ENCODE peak calls at places on chromosome 6, in ten cellular contexts. X is hypothalamus; J is HTR-8/SVneo; K is stimulated activated CD4-positive, alpha-beta T cell treated with anti-CD3 and anti-CD28 coated beads, Interleukin-1b, Interleukin-23, amount 100 ng/mL, for 24 hours; H is activated naive CD4-positive, alpha-beta T cell treated with anti-CD3 and anti-CD28 coated beads for 36 hours; Q is activated CD4-positive, alpha-beta T cell treated with anti-CD3 and anti-CD28 coated beads for 36 hours; U is psoas muscle; Y is left ventricle myocardium inferior; O is hepatocyte; V is nephron progenitor cell. T is an unnamed sample.

GRCh38 chr6:146028250-146028789 is 542 bp upstream of the GRM1 start:
- DNase-seq in X (no peak), U (peak), Y (peak), O (peak), V (peak), K (peak), H (peak), J (peak), Q (peak), T (peak)

GRCh38 chr6:157443066-157443800 is 62.2 kb downstream of the ZDHHC14 start:
- DNase-seq in V (no peak), X (no peak), J (no peak), U (no peak), H (peak), Q (peak), K (no peak), O (no peak), Y (no peak), T (no peak)

GRCh38 chr6:43689421-43689820 is 1.8 kb upstream of the MRPS18A start:
- DNase-seq in V (no peak), Q (no peak), Y (no peak), O (no peak), X (no peak), U (no peak), J (no peak), H (no peak), K (no peak), T (no peak)

GRCh38 chr6:18042536-18043145 is 55.2 kb upstream of the KIF13A start:
- DNase-seq in X (no peak), K (no peak), J (no peak), Q (no peak), V (no peak), O (no peak), U (no peak), H (no peak), Y (no peak), T (no peak)

GRCh38 chr6:151757506-151757955 is 50.0 kb upstream of the ESR1 start:
- DNase-seq in K (no peak), J (no peak), Q (peak), U (no peak), H (peak), O (peak), X (no peak), V (no peak), Y (no peak), T (no peak)

GRCh38 chr6:42163941-42164340 is 9.2 kb upstream of the GUCA1A start:
- DNase-seq in O (no peak), J (no peak), H (no peak), X (no peak), Q (no peak), U (no peak), V (no peak), Y (no peak), K (no peak), T (no peak)

GRCh38 chr6:22785036-22785435 is 215.7 kb downstream of the HDGFL1 start:
- DNase-seq in Y (no peak), V (peak), H (no peak), U (no peak), O (peak), Q (no peak), J (no peak), X (peak), K (no peak), T (no peak)

GRCh38 chr6:11265932-11266331 is 33.5 kb upstream of the NEDD9 start:
- DNase-seq in J (no peak), X (no peak), U (no peak), O (no peak), V (no peak), Y (no peak), Q (no peak), K (no peak), H (no peak), T (no peak)

GRCh38 chr6:129368970-129369369 is 341.0 kb downstream of the ARHGAP18 start:
- DNase-seq in J (no peak), X (no peak), O (no peak), K (no peak), V (no peak), Y (no peak), H (peak), Q (no peak), U (no peak), T (no peak)

GRCh38 chr6:149499066-149499465 is 14.3 kb upstream of the ZC3H12D start:
- DNase-seq in U (no peak), Q (no peak), X (no peak), O (peak), V (no peak), J (peak), K (no peak), Y (no peak), H (no peak), T (no peak)

GRCh38 chr6:138188278-138188923 is 26.7 kb downstream of the ARFGEF3 start:
- DNase-seq in U (no peak), O (peak), Y (no peak), X (no peak), V (no peak), J (no peak), Q (no peak), H (no peak), K (no peak), T (no peak)

GRCh38 chr6:169618526-169619490 is 83.0 kb downstream of the WDR27 start:
- DNase-seq in K (no peak), X (no peak), H (no peak), J (peak), Q (no peak), V (no peak), Y (no peak), O (no peak), U (no peak), T (no peak)

GRCh38 chr6:11008821-11009220 is 35.3 kb downstream of the ELOVL2 start:
- DNase-seq in J (no peak), Y (no peak), Q (no peak), O (no peak), U (no peak), V (no peak), K (no peak), X (no peak), H (no peak), T (no peak)

GRCh38 chr6:88008411-88008810 is 39.2 kb upstream of the SPACA1 start:
- DNase-seq in U (no peak), Q (no peak), Y (no peak), K (no peak), V (no peak), O (no peak), X (no peak), H (no peak), J (no peak), T (no peak)

GRCh38 chr6:31652925-31653724 is 664 bp upstream of the BAG6 start:
- DNase-seq in U (peak), X (no peak), V (peak), H (peak), J (peak), Y (peak), K (peak), Q (peak), O (peak), T (peak)

GRCh38 chr6:78797270-78797669 is 70.1 kb upstream of the IRAK1BP1 start:
- DNase-seq in O (no peak), V (no peak), X (no peak), U (no peak), H (no peak), Y (no peak), J (no peak), Q (no peak), K (no peak), T (no peak)

GRCh38 chr6:15110721-15111354 is 135.0 kb upstream of the JARID2 start:
- DNase-seq in Q (no peak), K (no peak), U (no peak), V (no peak), X (no peak), O (no peak), H (no peak), Y (no peak), J (no peak), T (no peak)

GRCh38 chr6:21918081-21918480 is 324.5 kb downstream of the SOX4 start:
- DNase-seq in U (no peak), Q (no peak), X (no peak), K (no peak), J (no peak), O (peak), V (no peak), Y (no peak), H (no peak), T (no peak)

GRCh38 chr6:16964553-16965499 is 137.0 kb upstream of the STMND1 start:
- DNase-seq in Y (peak), U (peak), K (peak), H (peak), J (peak), O (peak), X (peak), V (peak), Q (peak), T (peak)

GRCh38 chr6:139764498-139764986 is 390.1 kb upstream of the CITED2 start:
- DNase-seq in Y (no peak), V (no peak), J (peak), K (no peak), X (no peak), H (no peak), Q (no peak), O (peak), U (peak), T (peak)

GRCh38 chr6:120553353-120553752 is 780.9 kb downstream of the TBC1D32 start:
- DNase-seq in H (no peak), K (no peak), U (no peak), X (no peak), V (no peak), J (no peak), Y (no peak), Q (no peak), O (no peak), T (no peak)

GRCh38 chr6:131831392-131831791 is 23.6 kb downstream of the ENPP1 start:
- DNase-seq in Q (no peak), K (no peak), V (no peak), H (no peak), O (no peak), X (no peak), U (no peak), J (peak), Y (no peak), T (no peak)

GRCh38 chr6:101202975-101203374 is 190.5 kb upstream of the GRIK2 start:
- DNase-seq in J (no peak), H (no peak), V (no peak), K (no peak), X (no peak), Y (no peak), O (no peak), Q (no peak), U (no peak), T (no peak)

GRCh38 chr6:87575423-87575822 is 14.4 kb downstream of the RARS2 start:
- DNase-seq in K (no peak), V (no peak), Y (no peak), X (no peak), Q (no peak), H (no peak), U (no peak), J (no peak), O (no peak), T (no peak)

GRCh38 chr6:13488015-13488895 is 855 bp upstream of the GFOD1 start:
- DNase-seq in V (peak), X (no peak), K (no peak), H (peak), O (peak), J (no peak), Q (peak), Y (peak), U (peak), T (peak)

GRCh38 chr6:17281100-17281496 is at the start of gene RBM24:
- DNase-seq in V (peak), J (peak), U (peak), Y (peak), K (peak), X (no peak), Q (peak), H (peak), O (peak), T (peak)

GRCh38 chr6:27775796-27776184 is 136.4 kb downstream of the OR2B2 start:
- DNase-seq in U (no peak), O (no peak), X (no peak), Q (no peak), J (no peak), K (no peak), Y (no peak), H (no peak), V (no peak), T (no peak)

GRCh38 chr6:87959083-87959482 is 88.6 kb upstream of the SPACA1 start:
- DNase-seq in U (no peak), Y (no peak), X (no peak), V (no peak), K (no peak), H (no peak), O (no peak), Q (no peak), J (no peak), T (no peak)

GRCh38 chr6:29907637-29908340 is 34.5 kb upstream of the HLA-A start:
- DNase-seq in U (no peak), X (no peak), K (no peak), J (no peak), V (no peak), Y (no peak), H (no peak), Q (no peak), O (peak), T (no peak)

GRCh38 chr6:105136433-105137350 is 43.1 kb downstream of the POPDC3 start:
- DNase-seq in K (peak), X (peak), U (peak), Y (peak), J (peak), Q (peak), V (peak), H (peak), O (peak), T (peak)

GRCh38 chr6:170255426-170256125 is 35.3 kb downstream of the DLL1 start:
- DNase-seq in U (no peak), Q (no peak), K (no peak), O (no peak), V (no peak), J (no peak), Y (no peak), X (no peak), H (no peak), T (no peak)

GRCh38 chr6:47163536-47163935 is 121.4 kb upstream of the ADGRF1 start:
- DNase-seq in J (no peak), Q (no peak), H (no peak), Y (no peak), V (no peak), K (no peak), X (no peak), U (no peak), O (no peak), T (no peak)

GRCh38 chr6:148857817-148858390 is 111.1 kb downstream of the UST start:
- DNase-seq in K (no peak), O (no peak), J (no peak), Q (no peak), Y (no peak), H (no peak), X (no peak), U (no peak), V (no peak), T (no peak)

GRCh38 chr6:127342296-127342945 is 988 bp downstream of the ECHDC1 start:
- DNase-seq in U (no peak), X (no peak), Y (no peak), Q (no peak), V (peak), J (no peak), H (no peak), O (peak), K (no peak), T (no peak)

GRCh38 chr6:100460650-100461204 is 4.0 kb downstream of the SIM1 start:
- DNase-seq in U (no peak), J (peak), O (no peak), H (no peak), V (no peak), X (no peak), K (no peak), Q (no peak), Y (no peak), T (no peak)

T was measured in heart left ventricle.